ENCODE peak calls at places on chromosomes 16 and 17, in seven cellular contexts. F, W, H, P, G, J and I are unnamed samples.

GRCh38 chr16:86566601-86566965 is at the start of gene FOXC2:
- DNase-seq in F (peak; percentile 54), W (peak; percentile 80), H (no peak), P (peak; percentile 44), G (peak; percentile 96), J (peak; percentile 85), I (peak; percentile 54)

GRCh38 chr17:79001190-79002020 is 8.2 kb downstream of the CANT1 start:
- DNase-seq in F (no peak), W (peak; percentile 58), H (no peak), P (no peak), G (no peak), J (peak; percentile 43), I (no peak)

GRCh38 chr16:83689385-83689831 is 118.4 kb upstream of the HSBP1 start:
- DNase-seq in F (no peak), W (no peak), H (no peak), P (no peak), G (no peak), J (no peak), I (no peak)

GRCh38 chr17:36498560-36499300 is 12.2 kb downstream of the ZNHIT3 start:
- DNase-seq in F (no peak), W (peak; percentile 44), H (no peak), P (no peak), G (no peak), J (peak; percentile 32), I (no peak)

GRCh38 chr17:40442392-40443195 is 656 bp upstream of the IGFBP4 start:
- DNase-seq in F (no peak), W (peak; percentile 84), H (no peak), P (no peak), G (no peak), J (peak; percentile 82), I (peak; percentile 53)

GRCh38 chr17:69320210-69320907 is 6.6 kb downstream of the ABCA5 start:
- DNase-seq in F (no peak), W (no peak), H (no peak), P (no peak), G (no peak), J (no peak), I (no peak)

GRCh38 chr17:73309727-73310555 is 1.9 kb downstream of the CDC42EP4 start:
- DNase-seq in F (peak; percentile 78), W (no peak), H (no peak), P (peak; percentile 67), G (peak; percentile 60), J (no peak), I (peak; percentile 72)

GRCh38 chr17:20275653-20276052 is 191.7 kb downstream of the LGALS9B start:
- DNase-seq in F (no peak), W (no peak), H (no peak), P (no peak), G (no peak), J (no peak), I (no peak)

GRCh38 chr17:60256174-60256573 is 106.4 kb downstream of the CA4 start:
- DNase-seq in F (no peak), W (no peak), H (no peak), P (no peak), G (no peak), J (no peak), I (no peak)

GRCh38 chr17:13429201-13429600 is 172.5 kb downstream of the HS3ST3A1 start:
- DNase-seq in F (no peak), W (no peak), H (no peak), P (no peak), G (no peak), J (no peak), I (no peak)

GRCh38 chr17:83145831-83146230 is 66.4 kb downstream of the METRNL start:
- DNase-seq in F (no peak), W (peak; percentile 55), H (no peak), P (no peak), G (no peak), J (peak; percentile 41), I (no peak)

GRCh38 chr17:38925263-38925995 is at the start of gene LASP1NB:
- DNase-seq in F (peak; percentile 25), W (no peak), H (no peak), P (no peak), G (peak; percentile 76), J (no peak), I (no peak)

GRCh38 chr16:11090947-11091785 is 146.8 kb downstream of the CLEC16A start:
- DNase-seq in F (no peak), W (no peak), H (no peak), P (no peak), G (no peak), J (peak; percentile 50), I (no peak)

GRCh38 chr17:8225813-8226535 is 15.6 kb upstream of the AURKB start:
- DNase-seq in F (peak; percentile 39), W (no peak), H (no peak), P (peak; percentile 40), G (peak; percentile 91), J (no peak), I (peak; percentile 54)

GRCh38 chr17:50947844-50948514 is 81.8 kb upstream of the TOB1 start:
- DNase-seq in F (peak; percentile 96), W (peak; percentile 86), H (no peak), P (peak; percentile 90), G (no peak), J (peak; percentile 78), I (peak; percentile 90)

GRCh38 chr16:83539736-83540490 is 267.9 kb upstream of the HSBP1 start:
- DNase-seq in F (no peak), W (no peak), H (no peak), P (no peak), G (no peak), J (no peak), I (no peak)

GRCh38 chr17:19365499-19365817 is 2.9 kb upstream of the B9D1 start:
- DNase-seq in F (no peak), W (no peak), H (no peak), P (no peak), G (no peak), J (no peak), I (no peak)

GRCh38 chr17:29237476-29238132 is 9.1 kb upstream of the CRYBA1 start:
- DNase-seq in F (no peak), W (no peak), H (no peak), P (no peak), G (no peak), J (no peak), I (no peak)

GRCh38 chr17:79630120-79630519 is 19.3 kb upstream of the RBFOX3 start:
- DNase-seq in F (peak; percentile 4), W (peak; percentile 25), H (no peak), P (peak; percentile 15), G (peak; percentile 30), J (peak; percentile 3), I (no peak)

GRCh38 chr17:40303009-40303657 is 5.8 kb upstream of the RARA start:
- DNase-seq in F (peak; percentile 54), W (no peak), H (peak; percentile 64), P (no peak), G (no peak), J (no peak), I (peak; percentile 62)

GRCh38 chr17:66727634-66728570 is 107.0 kb upstream of the CACNG5 start:
- DNase-seq in F (peak; percentile 52), W (peak; percentile 68), H (peak; percentile 47), P (peak; percentile 52), G (peak; percentile 78), J (no peak), I (peak; percentile 57)

GRCh38 chr16:28879841-28880588 is 1.7 kb downstream of the ATP2A1 start:
- DNase-seq in F (peak; percentile 89), W (peak; percentile 93), H (no peak), P (peak; percentile 81), G (peak; percentile 89), J (peak; percentile 92), I (peak; percentile 90)
- TF ChIP-seq POLR2AphosphoS5 in F (no peak), W (no peak), H (no peak), P (peak; percentile 7), G (peak; percentile 54), J (no peak), I (no peak)

DNA sequence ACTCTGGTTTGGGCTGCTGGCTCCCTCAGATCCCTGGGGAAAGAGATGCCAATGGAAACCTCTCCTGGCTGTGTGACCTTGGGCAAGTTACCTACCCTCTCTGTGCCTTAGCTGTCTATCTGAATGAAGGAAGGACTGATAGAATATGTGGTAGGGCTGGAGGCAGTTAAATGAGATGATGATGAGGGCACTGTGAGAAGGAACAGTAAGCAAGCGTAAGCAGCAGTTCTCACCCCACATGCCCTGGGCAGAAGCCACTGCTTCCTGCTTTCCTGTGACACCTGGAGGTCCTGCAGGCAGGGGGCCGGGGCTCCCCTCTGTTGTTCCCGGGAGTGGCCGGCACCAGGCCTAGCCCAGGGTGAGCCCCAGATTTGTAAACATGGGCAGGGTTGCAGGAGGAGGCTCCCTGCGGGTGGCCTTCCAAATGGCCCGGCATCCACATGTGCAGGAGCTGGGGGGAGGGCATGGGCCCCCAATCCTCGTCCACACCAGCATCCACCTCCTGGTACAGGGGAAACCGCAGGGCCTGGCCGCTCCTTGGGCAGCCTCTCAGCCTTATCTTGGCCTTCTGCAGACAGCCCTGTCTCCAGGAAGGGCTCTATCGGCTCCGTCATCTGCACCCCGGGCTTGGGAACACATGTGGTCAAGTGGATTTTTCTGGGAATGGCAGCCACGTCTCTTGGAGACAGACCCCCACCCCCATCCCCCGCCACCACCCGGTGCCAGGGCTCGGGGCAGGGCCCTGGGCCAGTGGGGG is 235.6 kb upstream of the GSE1 start:
- DNase-seq in F (no peak), W (no peak), H (no peak), P (no peak), G (no peak), J (no peak), I (no peak)
- TF ChIP-seq EP300 in F (no peak), W (no peak), H (no peak), P (no peak), G (no peak), J (no peak), I (no peak)

GRCh38 chr16:31476305-31477219 is 4.6 kb downstream of the TGFB1I1 start:
- DNase-seq in F (peak; percentile 93), W (peak; percentile 85), H (peak; percentile 63), P (peak; percentile 91), G (peak; percentile 86), J (peak; percentile 88), I (peak; percentile 96)

GRCh38 chr16:31479752-31480151 is 3.2 kb upstream of the SLC5A2 start:
- DNase-seq in F (no peak), W (no peak), H (no peak), P (no peak), G (no peak), J (no peak), I (no peak)

GRCh38 chr16:31478956-31479355 is 4.0 kb upstream of the SLC5A2 start:
- DNase-seq in F (no peak), W (no peak), H (no peak), P (no peak), G (no peak), J (no peak), I (no peak)

GRCh38 chr16:31475949-31476304 is 4.0 kb downstream of the TGFB1I1 start:
- DNase-seq in F (peak; percentile 45), W (no peak), H (no peak), P (peak; percentile 64), G (peak; percentile 56), J (no peak), I (peak; percentile 68)

GRCh38 chr16:31477220-31478216 is 5.4 kb upstream of the SLC5A2 start:
- DNase-seq in F (peak; percentile 86), W (no peak), H (peak; percentile 93), P (peak; percentile 91), G (peak; percentile 86), J (no peak), I (peak; percentile 92)
- TF ChIP-seq POLR2AphosphoS5 in F (no peak), W (no peak), H (no peak), P (peak; percentile 8), G (no peak), J (peak; percentile 41), I (peak; percentile 67)

DNA sequence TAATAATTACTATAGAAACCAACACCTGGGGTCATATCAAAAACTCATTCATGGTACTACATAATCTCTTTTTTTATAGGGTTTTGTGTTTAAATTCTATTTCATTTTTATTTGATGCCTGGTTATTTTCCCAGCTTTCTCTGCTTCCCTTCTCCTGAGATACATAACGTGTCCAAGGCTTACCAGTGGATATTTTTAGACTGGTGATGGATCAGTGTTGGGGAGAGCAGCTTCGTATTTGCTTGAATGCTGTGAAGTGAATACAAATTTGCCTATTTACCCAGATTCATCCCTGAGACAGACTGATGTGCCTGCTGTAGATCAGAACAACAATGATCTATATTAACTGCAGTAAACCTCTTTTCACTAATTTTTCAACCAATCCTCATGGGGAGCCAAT is 43.2 kb upstream of the FOXJ1 start:
- DNase-seq in F (no peak), W (no peak), H (no peak), P (no peak), G (no peak), J (no peak), I (no peak)
- TF ChIP-seq EP300 in F (no peak), W (no peak), H (no peak), P (no peak), G (no peak), J (no peak), I (no peak)